ENCODE peak calls at places on chromosome 15, in four cellular contexts. D is type B pancreatic cell, E is lower leg skin, N is H9. H is an unnamed sample.

GRCh38 chr15:68637755-68638405 is 59.1 kb downstream of the CORO2B start:
- DNase-seq in D (no peak), E (no peak), N (no peak), H (no peak)

GRCh38 chr15:45790325-45790943 is 155.6 kb downstream of the SQOR start:
- DNase-seq in D (no peak), E (no peak), N (peak; percentile 33), H (peak; percentile 10)

GRCh38 chr15:39320886-39321285 is 260.0 kb upstream of the THBS1 start:
- DNase-seq in D (no peak), E (no peak), N (no peak), H (no peak)

GRCh38 chr15:44394062-44394461 is 33.4 kb upstream of the CTDSPL2 start:
- DNase-seq in D (no peak), E (no peak), N (no peak), H (no peak)

GRCh38 chr15:89197503-89197971 is 23.8 kb downstream of the RLBP1 start:
- DNase-seq in D (no peak), E (no peak), N (peak; percentile 75), H (peak; percentile 20)

GRCh38 chr15:31215490-31216209 is 111.0 kb upstream of the KLF13 start:
- DNase-seq in D (peak; percentile 81), E (peak; percentile 96), N (peak; percentile 82), H (peak; percentile 79)

GRCh38 chr15:82126346-82126745 is 80.5 kb upstream of the MEX3B start:
- DNase-seq in D (no peak), E (no peak), N (no peak), H (no peak)

GRCh38 chr15:39461536-39462140 is 119.2 kb upstream of the THBS1 start:
- DNase-seq in D (no peak), E (no peak), N (no peak), H (no peak)

GRCh38 chr15:64858136-64858535 is 16.4 kb downstream of the PLEKHO2 start:
- DNase-seq in D (no peak), E (no peak), N (no peak), H (no peak)

GRCh38 chr15:30956216-30956803 is 35.1 kb downstream of the MTMR10 start:
- DNase-seq in D (no peak), E (no peak), N (no peak), H (no peak)

GRCh38 chr15:80779658-80780415 is 667 bp downstream of the CEMIP start:
- DNase-seq in D (no peak), E (no peak), N (peak; percentile 54), H (peak; percentile 33)

GRCh38 chr15:71788646-71789579 is 21.4 kb upstream of the NR2E3 start:
- DNase-seq in D (peak; percentile 43), E (peak; percentile 60), N (no peak), H (no peak)

GRCh38 chr15:78623786-78624497 is 3.1 kb upstream of the CHRNA3 start:
- DNase-seq in D (no peak), E (peak; percentile 65), N (no peak), H (no peak)

DNA sequence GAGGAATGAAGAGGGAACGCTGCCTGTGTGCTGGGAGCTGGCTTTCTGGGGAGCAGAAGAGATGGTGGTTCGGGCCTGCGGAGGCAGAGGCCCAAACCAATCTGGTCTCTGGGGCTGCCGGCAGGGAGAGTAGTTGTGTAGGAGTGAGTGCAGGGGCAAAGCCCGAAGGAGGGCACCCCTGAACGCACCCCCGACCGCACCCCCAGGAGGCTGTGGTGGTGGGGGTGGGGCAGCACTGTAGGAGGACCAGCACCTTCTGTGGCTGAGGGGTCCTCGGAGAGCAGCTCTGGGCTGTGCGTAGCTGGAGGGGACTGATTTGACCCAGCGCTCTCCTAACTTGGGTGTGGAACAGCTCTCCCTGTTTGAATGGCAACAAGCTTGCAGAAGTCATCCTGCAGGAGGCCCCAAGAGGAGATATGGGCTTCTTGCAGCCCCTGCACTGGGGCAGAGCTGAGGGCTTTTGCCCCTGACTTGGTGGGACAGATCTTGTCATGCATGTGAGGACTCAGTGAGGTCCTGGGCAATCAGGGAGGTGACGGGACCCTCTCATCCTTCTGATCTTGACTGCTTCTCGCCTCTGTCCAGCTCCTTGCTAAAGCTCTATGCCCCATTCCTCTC is 26.1 kb downstream of the C15orf39 start:
- DNase-seq in D (no peak), E (no peak), N (no peak), H (no peak)
- TF ChIP-seq CTCF in D (no peak), E (no peak), N (no peak), H (no peak)

GRCh38 chr15:91887321-91887720 is 33.8 kb downstream of the SLCO3A1 start:
- DNase-seq in D (no peak), E (no peak), N (no peak), H (no peak)

GRCh38 chr15:91885054-91885453 is 31.5 kb downstream of the SLCO3A1 start:
- DNase-seq in D (no peak), E (no peak), N (peak; percentile 77), H (no peak)

GRCh38 chr15:91884604-91885003 is 31.1 kb downstream of the SLCO3A1 start:
- DNase-seq in D (no peak), E (no peak), N (no peak), H (no peak)

GRCh38 chr15:91886878-91887277 is 33.4 kb downstream of the SLCO3A1 start:
- DNase-seq in D (no peak), E (no peak), N (no peak), H (no peak)

DNA sequence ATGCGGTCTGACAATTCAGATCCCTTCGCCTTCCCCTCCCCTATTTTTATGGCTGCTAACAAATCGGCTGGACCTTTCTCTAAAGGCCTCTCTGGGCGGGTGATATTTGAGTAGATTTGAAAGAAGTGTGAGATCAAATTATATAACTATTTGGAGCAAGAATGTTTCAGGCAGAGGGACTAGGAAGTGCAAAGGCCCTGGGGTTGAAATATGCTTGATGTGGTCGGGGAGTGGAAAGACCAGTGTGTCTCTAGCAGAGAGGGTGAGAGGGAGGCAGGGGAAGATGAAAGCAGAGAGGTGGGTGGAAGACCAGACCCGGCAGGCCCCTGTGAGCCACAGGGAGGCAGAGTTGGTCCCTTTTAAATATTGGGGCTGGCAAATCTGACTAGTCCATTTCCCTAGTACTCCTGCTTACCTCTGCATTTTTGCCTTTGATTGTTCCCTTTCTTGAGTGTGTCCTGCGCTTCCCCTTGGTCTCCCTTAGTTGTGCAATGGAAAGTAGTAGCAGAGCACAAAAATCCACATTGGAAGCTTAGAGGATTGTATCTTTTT is 32.3 kb downstream of the SLCO3A1 start:
- DNase-seq in D (no peak), E (no peak), N (no peak), H (no peak)
- TF ChIP-seq CTCF in D (no peak), E (no peak), N (peak; percentile 48), H (no peak)

GRCh38 chr15:57762302-57762701 is 55.8 kb downstream of the POLR2M start:
- DNase-seq in D (no peak), E (peak; percentile 39), N (no peak), H (no peak)
- TF ChIP-seq CTCF in D (peak; percentile 57), E (no peak), N (peak; percentile 44), H (peak; percentile 32)

DNA sequence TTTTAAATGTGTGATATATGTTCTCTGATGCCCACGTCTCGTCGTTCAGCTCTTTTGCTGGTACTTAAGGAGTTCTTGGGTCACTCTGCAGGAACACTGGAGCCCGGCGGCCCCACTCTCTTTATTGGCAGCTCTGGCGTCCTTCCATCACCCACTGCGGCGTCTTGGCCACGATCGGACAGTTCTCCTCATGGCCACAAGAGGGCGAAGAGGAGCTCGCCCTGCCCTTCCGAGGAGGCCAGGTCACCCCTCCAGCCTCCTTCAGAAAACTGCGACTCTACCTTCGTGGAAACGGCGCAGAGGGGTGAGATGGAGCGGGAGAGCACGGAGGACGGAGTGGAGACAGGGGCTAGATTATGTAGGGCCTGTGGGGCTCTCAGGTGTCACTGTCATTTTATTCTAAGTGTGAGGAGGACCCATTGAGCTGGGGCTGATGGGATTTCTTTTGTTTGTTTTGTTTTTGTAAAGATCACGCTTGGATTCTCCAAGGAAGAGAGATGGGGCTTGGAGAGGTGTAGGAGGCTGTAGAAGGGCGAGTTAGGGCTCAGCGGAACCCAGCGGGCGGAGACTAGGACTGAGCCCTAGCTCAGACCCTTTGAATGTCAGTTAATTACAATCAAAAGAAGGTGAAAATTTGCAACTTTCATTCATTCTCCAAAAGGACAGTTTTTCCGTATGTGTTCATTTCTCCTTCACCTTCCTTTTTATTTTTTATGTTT is 28.0 kb upstream of the GABRA5 start:
- DNase-seq in D (no peak), E (no peak), N (peak; percentile 82), H (peak; percentile 59)
- TF ChIP-seq CTCF in D (peak; percentile 72), E (no peak), N (peak; percentile 88), H (peak; percentile 87)

GRCh38 chr15:26095710-26096330 is 232.7 kb upstream of the ATP10A start:
- DNase-seq in D (no peak), E (no peak), N (peak; percentile 74), H (peak; percentile 40)
- TF ChIP-seq CTCF in D (peak; percentile 62), E (no peak), N (peak; percentile 81), H (no peak)

GRCh38 chr15:26983822-26984221 is 12.8 kb downstream of the GABRG3 start:
- DNase-seq in D (no peak), E (no peak), N (peak; percentile 41), H (no peak)
- TF ChIP-seq CTCF in D (peak; percentile 56), E (no peak), N (peak; percentile 70), H (peak; percentile 50)

GRCh38 chr15:74134387-74135027 is 4.1 kb downstream of the ISLR2 start:
- DNase-seq in D (no peak), E (no peak), N (peak; percentile 91), H (peak; percentile 83)
- TF ChIP-seq CTCF in D (peak; percentile 70), E (no peak), N (peak; percentile 81), H (peak; percentile 34)

GRCh38 chr15:33654859-33655258 is 313.4 kb upstream of the CHRM5 start:
- DNase-seq in D (no peak), E (no peak), N (peak; percentile 47), H (no peak)
- TF ChIP-seq CTCF in D (no peak), E (no peak), N (peak; percentile 44), H (no peak)

GRCh38 chr15:98804057-98804380 is 155.7 kb downstream of the IGF1R start:
- DNase-seq in D (no peak), E (no peak), N (no peak), H (no peak)
- TF ChIP-seq CTCF in D (peak; percentile 62), E (no peak), N (peak; percentile 40), H (peak; percentile 43)

H was measured in endothelial cell.